ENCODE peak calls at places on chromosomes 4 and X, in seven cellular contexts. One of them, this sample, is unnamed.

GRCh38 chr4:79598801-79599200 is 190.8 kb upstream of the GK2 start:
- DNase-seq in cardiac muscle cell: no peak
- DNase-seq in IMR-90: no peak
- DNase-seq in MCF 10A: no peak
- DNase-seq in stomach: no peak
- DNase-seq in heart right ventricle: no peak
- DNase-seq in AG04449: no peak
- DNase-seq in this sample: no peak

GRCh38 chr4:75511841-75512240 is 2.4 kb downstream of the RCHY1 start:
- DNase-seq in cardiac muscle cell: peak
- DNase-seq in IMR-90: no peak
- DNase-seq in MCF 10A: no peak
- DNase-seq in stomach: no peak
- DNase-seq in heart right ventricle: no peak
- DNase-seq in AG04449: no peak
- DNase-seq in this sample: no peak

GRCh38 chr4:89307446-89308160 is at the start of gene GPRIN3:
- DNase-seq in cardiac muscle cell: peak
- DNase-seq in IMR-90: no peak
- DNase-seq in MCF 10A: peak
- DNase-seq in stomach: peak
- DNase-seq in heart right ventricle: peak
- DNase-seq in AG04449: no peak
- DNase-seq in this sample: peak

GRCh38 chr4:3847211-3847940 is 81.2 kb downstream of the ADRA2C start:
- DNase-seq in cardiac muscle cell: no peak
- DNase-seq in IMR-90: no peak
- DNase-seq in MCF 10A: no peak
- DNase-seq in stomach: no peak
- DNase-seq in heart right ventricle: no peak
- DNase-seq in AG04449: no peak
- DNase-seq in this sample: no peak

GRCh38 chr4:123182289-123182688 is 214.3 kb upstream of the SPRY1 start:
- DNase-seq in cardiac muscle cell: no peak
- DNase-seq in IMR-90: no peak
- DNase-seq in MCF 10A: no peak
- DNase-seq in stomach: no peak
- DNase-seq in heart right ventricle: no peak
- DNase-seq in AG04449: no peak
- DNase-seq in this sample: no peak

GRCh38 chrX:357693-358471 is 28.8 kb downstream of the PPP2R3B start:
- DNase-seq in cardiac muscle cell: peak
- DNase-seq in IMR-90: peak
- DNase-seq in MCF 10A: peak
- DNase-seq in stomach: no peak
- DNase-seq in heart right ventricle: no peak
- DNase-seq in AG04449: no peak
- DNase-seq in this sample: no peak

GRCh38 chr4:119823891-119824290 is 195.3 kb upstream of the PDE5A start:
- DNase-seq in cardiac muscle cell: no peak
- DNase-seq in IMR-90: no peak
- DNase-seq in MCF 10A: peak
- DNase-seq in stomach: no peak
- DNase-seq in heart right ventricle: no peak
- DNase-seq in AG04449: no peak
- DNase-seq in this sample: no peak

GRCh38 chr4:37389967-37390580 is 145.5 kb downstream of the NWD2 start:
- DNase-seq in cardiac muscle cell: peak
- DNase-seq in IMR-90: peak
- DNase-seq in MCF 10A: peak
- DNase-seq in stomach: no peak
- DNase-seq in heart right ventricle: no peak
- DNase-seq in AG04449: no peak
- DNase-seq in this sample: no peak

GRCh38 chr4:188869581-188869980 is 730.3 kb downstream of the TRIML1 start:
- DNase-seq in cardiac muscle cell: no peak
- DNase-seq in IMR-90: peak
- DNase-seq in MCF 10A: peak
- DNase-seq in stomach: no peak
- DNase-seq in heart right ventricle: no peak
- DNase-seq in AG04449: no peak
- DNase-seq in this sample: no peak

GRCh38 chrX:153873282-153874090 is 12.5 kb downstream of the L1CAM start:
- DNase-seq in cardiac muscle cell: no peak
- DNase-seq in IMR-90: no peak
- DNase-seq in MCF 10A: no peak
- DNase-seq in stomach: no peak
- DNase-seq in heart right ventricle: no peak
- DNase-seq in AG04449: no peak
- DNase-seq in this sample: no peak

GRCh38 chr4:187606581-187606980 is 389.0 kb upstream of the ZFP42 start:
- DNase-seq in cardiac muscle cell: peak
- DNase-seq in IMR-90: peak
- DNase-seq in MCF 10A: peak
- DNase-seq in stomach: no peak
- DNase-seq in heart right ventricle: no peak
- DNase-seq in AG04449: no peak
- DNase-seq in this sample: no peak

GRCh38 chr4:1098311-1098925 is 14.9 kb downstream of the RNF212 start:
- DNase-seq in cardiac muscle cell: no peak
- DNase-seq in IMR-90: no peak
- DNase-seq in MCF 10A: no peak
- DNase-seq in stomach: no peak
- DNase-seq in heart right ventricle: no peak
- DNase-seq in AG04449: no peak
- DNase-seq in this sample: no peak

GRCh38 chr4:138035781-138036258 is 206.3 kb downstream of the SLC7A11 start:
- DNase-seq in cardiac muscle cell: peak
- DNase-seq in IMR-90: peak
- DNase-seq in MCF 10A: peak
- DNase-seq in stomach: no peak
- DNase-seq in heart right ventricle: no peak
- DNase-seq in AG04449: no peak
- DNase-seq in this sample: no peak

GRCh38 chr4:22129454-22130075 is 181.0 kb upstream of the KCNIP4 start:
- DNase-seq in cardiac muscle cell: peak
- DNase-seq in IMR-90: peak
- DNase-seq in MCF 10A: peak
- DNase-seq in stomach: no peak
- DNase-seq in heart right ventricle: no peak
- DNase-seq in AG04449: no peak
- DNase-seq in this sample: no peak
- TF ChIP-seq CTCF in cardiac muscle cell: peak
- TF ChIP-seq CTCF in IMR-90: peak
- TF ChIP-seq CTCF in MCF 10A: peak
- TF ChIP-seq CTCF in stomach: no peak
- TF ChIP-seq CTCF in heart right ventricle: peak
- TF ChIP-seq CTCF in AG04449: peak
- TF ChIP-seq CTCF in this sample: no peak

DNA sequence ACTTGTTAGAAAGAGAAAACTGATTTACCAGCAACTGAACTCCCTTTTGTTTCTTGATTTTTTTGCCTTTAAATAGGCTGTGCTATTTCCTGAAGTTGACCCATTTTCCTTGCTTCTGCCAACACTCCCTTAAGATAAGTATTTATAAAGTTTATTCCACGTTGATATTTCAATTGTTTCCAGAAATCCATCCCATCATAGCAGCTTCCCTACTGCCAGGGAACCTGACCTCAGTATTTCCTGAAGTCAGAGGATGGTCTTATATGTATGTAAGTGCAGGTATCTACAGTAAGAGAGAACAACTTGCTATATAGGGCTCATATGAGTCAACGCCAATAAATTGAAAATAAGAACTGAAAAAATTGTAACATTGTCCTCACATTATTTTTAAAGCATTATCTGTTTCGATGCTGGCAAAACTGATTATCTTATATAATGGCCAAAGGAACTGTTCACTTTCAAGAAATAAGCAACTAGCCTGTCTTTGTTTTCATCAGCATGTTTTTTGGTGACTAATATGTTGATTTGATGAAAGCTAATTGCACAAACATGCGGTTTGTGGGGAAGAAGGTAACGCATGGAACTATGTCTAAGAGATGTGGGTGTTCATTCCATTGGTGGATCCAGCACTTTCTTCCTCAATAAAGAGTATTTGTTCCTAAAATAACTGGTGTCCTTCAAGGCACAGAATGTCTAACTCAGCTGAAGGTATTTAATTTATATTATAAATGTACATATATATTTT is 4.7 kb downstream of the LIMCH1 start:
- DNase-seq in cardiac muscle cell: peak
- DNase-seq in IMR-90: no peak
- DNase-seq in MCF 10A: peak
- DNase-seq in stomach: no peak
- DNase-seq in heart right ventricle: no peak
- DNase-seq in AG04449: no peak
- DNase-seq in this sample: no peak
- TF ChIP-seq CTCF in cardiac muscle cell: no peak
- TF ChIP-seq CTCF in IMR-90: no peak
- TF ChIP-seq CTCF in MCF 10A: no peak
- TF ChIP-seq CTCF in stomach: no peak
- TF ChIP-seq CTCF in heart right ventricle: no peak
- TF ChIP-seq CTCF in AG04449: no peak
- TF ChIP-seq CTCF in this sample: no peak

GRCh38 chr4:72987741-72988729 is 81.5 kb downstream of the COX18 start:
- DNase-seq in cardiac muscle cell: peak
- DNase-seq in IMR-90: no peak
- DNase-seq in MCF 10A: no peak
- DNase-seq in stomach: no peak
- DNase-seq in heart right ventricle: no peak
- DNase-seq in AG04449: no peak
- DNase-seq in this sample: no peak
- TF ChIP-seq CTCF in cardiac muscle cell: peak
- TF ChIP-seq CTCF in IMR-90: no peak
- TF ChIP-seq CTCF in MCF 10A: no peak
- TF ChIP-seq CTCF in stomach: no peak
- TF ChIP-seq CTCF in heart right ventricle: peak
- TF ChIP-seq CTCF in AG04449: no peak
- TF ChIP-seq CTCF in this sample: no peak

GRCh38 chr4:122100508-122100907 is 51.6 kb upstream of the BLTP1 start:
- DNase-seq in cardiac muscle cell: no peak
- DNase-seq in IMR-90: no peak
- DNase-seq in MCF 10A: no peak
- DNase-seq in stomach: no peak
- DNase-seq in heart right ventricle: no peak
- DNase-seq in AG04449: no peak
- DNase-seq in this sample: no peak
- TF ChIP-seq CTCF in cardiac muscle cell: no peak
- TF ChIP-seq CTCF in IMR-90: no peak
- TF ChIP-seq CTCF in MCF 10A: no peak
- TF ChIP-seq CTCF in stomach: no peak
- TF ChIP-seq CTCF in heart right ventricle: no peak
- TF ChIP-seq CTCF in AG04449: no peak
- TF ChIP-seq CTCF in this sample: no peak

DNA sequence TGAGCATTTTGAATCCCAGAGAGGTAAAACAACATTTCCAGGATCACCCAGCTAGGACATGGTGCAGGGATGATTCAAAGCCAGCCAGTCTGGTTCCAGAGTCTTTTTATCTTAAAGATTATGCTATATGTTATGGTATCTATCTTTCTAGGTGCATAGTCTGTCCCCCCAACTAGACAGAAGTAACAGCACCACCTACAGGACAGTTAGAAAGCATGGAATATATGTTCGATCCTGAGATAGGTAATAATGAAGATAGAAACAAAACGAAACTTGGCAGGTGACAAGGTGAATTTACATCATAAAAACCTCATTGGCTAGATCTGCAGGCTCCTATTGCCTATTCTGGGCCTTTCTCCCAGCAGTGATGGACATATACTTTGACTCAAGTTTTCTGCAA is 723.2 kb downstream of the SMARCA1 start:
- DNase-seq in cardiac muscle cell: no peak
- DNase-seq in IMR-90: no peak
- DNase-seq in MCF 10A: peak
- DNase-seq in stomach: no peak
- DNase-seq in heart right ventricle: no peak
- DNase-seq in AG04449: no peak
- DNase-seq in this sample: no peak
- TF ChIP-seq CTCF in cardiac muscle cell: no peak
- TF ChIP-seq CTCF in IMR-90: no peak
- TF ChIP-seq CTCF in MCF 10A: peak
- TF ChIP-seq CTCF in stomach: no peak
- TF ChIP-seq CTCF in heart right ventricle: no peak
- TF ChIP-seq CTCF in AG04449: no peak
- TF ChIP-seq CTCF in this sample: no peak

GRCh38 chrX:143669395-143669794 is 33.5 kb upstream of the SLITRK4 start:
- DNase-seq in cardiac muscle cell: peak
- DNase-seq in IMR-90: no peak
- DNase-seq in MCF 10A: peak
- DNase-seq in stomach: no peak
- DNase-seq in heart right ventricle: no peak
- DNase-seq in AG04449: no peak
- DNase-seq in this sample: no peak

GRCh38 chrX:143663755-143664154 is 27.9 kb upstream of the SLITRK4 start:
- DNase-seq in cardiac muscle cell: peak
- DNase-seq in IMR-90: no peak
- DNase-seq in MCF 10A: peak
- DNase-seq in stomach: no peak
- DNase-seq in heart right ventricle: no peak
- DNase-seq in AG04449: no peak
- DNase-seq in this sample: no peak

GRCh38 chrX:143661286-143661685 is 25.4 kb upstream of the SLITRK4 start:
- DNase-seq in cardiac muscle cell: no peak
- DNase-seq in IMR-90: no peak
- DNase-seq in MCF 10A: no peak
- DNase-seq in stomach: no peak
- DNase-seq in heart right ventricle: no peak
- DNase-seq in AG04449: no peak
- DNase-seq in this sample: no peak

GRCh38 chrX:143664302-143664701 is 28.4 kb upstream of the SLITRK4 start:
- DNase-seq in cardiac muscle cell: peak
- DNase-seq in IMR-90: no peak
- DNase-seq in MCF 10A: peak
- DNase-seq in stomach: no peak
- DNase-seq in heart right ventricle: no peak
- DNase-seq in AG04449: no peak
- DNase-seq in this sample: no peak
- TF ChIP-seq CTCF in cardiac muscle cell: peak
- TF ChIP-seq CTCF in IMR-90: peak
- TF ChIP-seq CTCF in MCF 10A: peak
- TF ChIP-seq CTCF in stomach: no peak
- TF ChIP-seq CTCF in heart right ventricle: peak
- TF ChIP-seq CTCF in AG04449: no peak
- TF ChIP-seq CTCF in this sample: no peak

This sample was measured in omental fat pad.